ENCODE peak calls at places on chromosomes 16 and 17, in four cellular contexts. X, K, G and D are unnamed samples.

GRCh38 chr17:42268236-42268635 is 8.0 kb downstream of the STAT5B start:
- DNase-seq in X (no peak), K (no peak), G (no peak), D (no peak)

GRCh38 chr17:57707892-57708291 is 37.2 kb downstream of the CCDC182 start:
- DNase-seq in X (no peak), K (no peak), G (no peak), D (no peak)

GRCh38 chr16:57906385-57907316 is 64.3 kb downstream of the CNGB1 start:
- DNase-seq in X (no peak), K (no peak), G (no peak), D (no peak)

GRCh38 chr16:4487955-4488481 is 11.8 kb downstream of the HMOX2 start:
- DNase-seq in X (no peak), K (no peak), G (no peak), D (no peak)

GRCh38 chr16:89330177-89330856 is 112.8 kb downstream of the ZNF778 start:
- DNase-seq in X (no peak), K (peak; percentile 51), G (no peak), D (no peak)

GRCh38 chr17:8500609-8501008 is 64.9 kb downstream of the NDEL1 start:
- DNase-seq in X (no peak), K (no peak), G (no peak), D (no peak)

GRCh38 chr16:31221357-31222160 is 4.6 kb upstream of the PYDC1 start:
- DNase-seq in X (no peak), K (peak; percentile 11), G (peak; percentile 70), D (no peak)

GRCh38 chr16:56848056-56848936 is 16.7 kb upstream of the SLC12A3 start:
- DNase-seq in X (no peak), K (no peak), G (no peak), D (no peak)

GRCh38 chr16:58264961-58265479 is 29.8 kb downstream of the PRSS54 start:
- DNase-seq in X (no peak), K (peak; percentile 52), G (peak; percentile 18), D (no peak)

GRCh38 chr17:8227238-8227581 is 16.8 kb upstream of the AURKB start:
- DNase-seq in X (no peak), K (no peak), G (no peak), D (no peak)

GRCh38 chr17:67574658-67575293 is 143.0 kb upstream of the NOL11 start:
- DNase-seq in X (peak; percentile 80), K (no peak), G (no peak), D (no peak)

GRCh38 chr16:28155293-28155692 is 56.5 kb downstream of the XPO6 start:
- DNase-seq in X (no peak), K (no peak), G (no peak), D (no peak)

GRCh38 chr17:58200024-58200633 is 7.6 kb downstream of the EPX start:
- DNase-seq in X (no peak), K (peak; percentile 63), G (peak; percentile 61), D (peak; percentile 57)

DNA sequence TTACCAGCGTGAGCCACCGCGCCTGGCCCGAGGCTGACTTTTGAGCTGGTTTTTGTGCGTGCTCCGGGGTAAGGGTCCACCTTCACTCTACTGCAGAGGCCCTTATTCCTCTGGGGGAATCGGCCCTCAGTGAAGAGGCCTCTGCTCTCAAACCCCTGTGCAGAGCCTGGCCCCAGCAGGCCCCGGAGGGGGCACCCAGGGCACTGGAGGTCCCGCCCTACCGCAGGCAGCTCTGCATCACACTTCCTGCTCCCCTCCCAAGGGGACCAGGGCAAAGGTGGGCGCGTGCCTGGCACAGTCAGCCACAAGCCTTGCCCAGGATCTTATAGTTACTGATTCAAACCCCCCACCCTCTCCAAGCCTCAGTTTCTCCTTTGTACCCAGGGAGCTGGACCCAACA is 3.6 kb upstream of the UBE2I start:
- DNase-seq in X (no peak), K (no peak), G (no peak), D (no peak)
- TF ChIP-seq POLR2AphosphoS5 in X (no peak), K (no peak), G (no peak), D (no peak)

GRCh38 chr16:15880909-15881308 is 7.5 kb downstream of the CEP20 start:
- DNase-seq in X (no peak), K (no peak), G (no peak), D (no peak)
- TF ChIP-seq SPI1 in X (no peak), K (no peak), G (no peak), D (no peak)

DNA sequence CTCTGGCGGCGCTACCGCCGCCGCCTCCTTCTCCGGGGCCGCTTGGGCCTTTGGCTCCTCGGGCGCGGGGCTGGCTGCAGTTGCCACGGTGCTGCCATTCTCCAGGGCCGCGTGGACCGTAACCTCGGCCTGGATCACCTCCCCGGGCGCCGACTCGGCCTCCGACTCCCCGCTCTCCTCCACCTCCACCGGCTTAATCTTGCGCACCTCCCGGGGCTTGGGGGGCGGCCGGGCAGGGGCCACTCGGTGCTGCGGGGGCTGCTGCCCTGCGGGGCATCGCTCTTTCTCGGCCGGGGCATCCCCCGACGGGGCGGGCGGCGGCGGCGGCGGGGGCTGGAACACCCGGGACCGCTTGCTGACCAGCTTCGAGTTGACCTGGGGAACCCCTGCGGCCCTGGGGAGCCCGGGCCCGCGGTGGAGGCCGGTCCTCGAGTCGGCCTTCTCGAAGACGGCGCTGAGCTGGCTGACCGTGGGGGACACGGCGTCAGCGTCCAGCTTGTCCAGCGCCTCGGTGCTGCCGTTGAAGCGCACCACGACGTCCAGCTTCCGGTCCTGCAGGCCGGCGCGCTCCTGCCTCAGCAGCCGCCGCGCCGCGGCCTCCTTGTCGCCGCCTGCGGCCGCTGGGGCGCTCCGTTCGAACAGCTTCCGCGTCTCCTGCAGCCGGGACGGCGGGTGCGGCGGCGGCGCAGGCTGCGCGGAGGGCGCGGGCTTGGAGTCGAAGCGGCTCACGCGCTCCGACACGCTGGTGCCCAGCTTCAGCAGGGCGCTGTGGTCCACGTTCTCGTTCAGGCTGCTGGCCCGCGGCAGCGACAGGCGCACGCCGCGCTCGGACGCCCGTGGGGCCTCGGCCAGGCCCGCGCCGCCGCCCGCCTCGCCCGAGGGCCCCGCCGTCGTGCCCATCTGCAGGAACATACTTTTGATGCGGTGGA is 788 bp downstream of the PPP1R9B start:
- DNase-seq in X (no peak), K (peak; percentile 45), G (peak; percentile 60), D (no peak)
- TF ChIP-seq POLR2AphosphoS5 in X (no peak), K (no peak), G (peak; percentile 14), D (no peak)

DNA sequence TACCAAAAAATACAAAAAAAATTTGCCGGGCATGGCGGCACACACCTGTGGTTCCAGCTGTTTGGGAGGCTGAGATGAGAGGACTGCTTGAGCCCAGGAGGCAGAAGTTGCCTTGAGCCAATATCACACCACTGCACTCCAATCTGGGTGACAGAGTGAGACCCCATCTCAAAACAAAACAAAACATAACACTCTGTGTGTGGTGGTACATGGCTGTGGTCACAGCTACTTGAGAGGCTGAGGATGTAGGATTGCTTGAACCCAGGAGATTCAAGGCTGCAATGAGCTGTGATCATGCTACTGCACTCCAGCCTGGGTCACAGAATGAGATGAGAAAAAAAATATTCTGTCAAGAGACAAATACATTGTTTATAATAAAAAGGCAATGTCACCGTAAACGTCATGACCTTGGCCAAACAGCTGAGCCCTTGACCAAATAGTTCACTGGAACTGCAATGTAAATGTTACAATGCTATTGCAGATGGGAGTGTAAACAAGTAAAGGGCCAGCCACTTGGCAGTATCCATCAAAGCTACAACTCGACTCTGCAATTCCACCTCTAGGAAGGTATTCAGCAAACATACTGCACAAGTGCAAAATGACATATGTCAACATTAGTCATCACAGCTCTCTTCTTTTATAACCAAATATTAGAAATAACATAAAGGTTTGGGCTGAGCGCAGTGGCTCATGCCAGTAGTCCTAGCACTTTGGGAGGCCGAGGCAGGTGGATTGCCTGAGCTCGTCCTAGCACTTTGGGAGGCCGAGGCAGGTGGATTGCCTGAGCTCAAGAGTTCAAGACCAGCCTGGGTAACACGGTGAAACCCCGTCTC is 16.9 kb downstream of the EARS2 start:
- DNase-seq in X (no peak), K (no peak), G (no peak), D (no peak)
- TF ChIP-seq SPI1 in X (no peak), K (no peak), G (no peak), D (no peak)

GRCh38 chr16:51940183-51940582 is 606.8 kb downstream of the TOX3 start:
- DNase-seq in X (no peak), K (no peak), G (no peak), D (no peak)

GRCh38 chr16:51937771-51938170 is 609.2 kb downstream of the TOX3 start:
- DNase-seq in X (no peak), K (no peak), G (no peak), D (no peak)

GRCh38 chr16:51938861-51939260 is 608.1 kb downstream of the TOX3 start:
- DNase-seq in X (no peak), K (no peak), G (no peak), D (no peak)

GRCh38 chr16:51941412-51941811 is 605.5 kb downstream of the TOX3 start:
- DNase-seq in X (no peak), K (no peak), G (no peak), D (no peak)

GRCh38 chr16:51939371-51940005 is 607.5 kb downstream of the TOX3 start:
- DNase-seq in X (no peak), K (no peak), G (no peak), D (no peak)
- TF ChIP-seq POLR2AphosphoS5 in X (no peak), K (no peak), G (no peak), D (no peak)